ENCODE peak calls at places on chromosomes 5 and 9, in ten cellular contexts. O is dermis blood vessel endothelial cell; Y is HTR-8/SVneo; W is globus pallidus; H is central memory CD4-positive, alpha-beta T cell; P is tibial artery; D is AG09309; K is stimulated activated naive CD8-positive, alpha-beta T cell treated with anti-CD3 and anti-CD28 coated beads, Interleukin-15, amount 100 ng/mL, for 72 hours; L is activated CD4-positive, alpha-beta T cell treated with anti-CD3 and anti-CD28 coated beads for 48 hours; X is stimulated activated CD8-positive, alpha-beta memory T cell treated with anti-CD3 and anti-CD28 coated beads, Interleukin-4, amount 100 ng/mL, for 24 hours. U is an unnamed sample.

GRCh38 chr5:10555134-10555733 is 8.6 kb upstream of the ANKRD33B start:
- DNase-seq in O (peak), Y (peak), W (no peak), H (no peak), P (no peak), D (peak), K (no peak), L (no peak), X (no peak), U (peak)

GRCh38 chr9:127113540-127113928 is 8.9 kb downstream of the ANGPTL2 start:
- DNase-seq in O (no peak), Y (no peak), W (no peak), H (no peak), P (no peak), D (no peak), K (no peak), L (no peak), X (no peak), U (no peak)

GRCh38 chr5:135230326-135230925 is 168.6 kb downstream of the MACROH2A1 start:
- DNase-seq in O (no peak), Y (no peak), W (no peak), H (no peak), P (peak), D (no peak), K (no peak), L (peak), X (no peak), U (no peak)

GRCh38 chr9:87713990-87714335 is 12.0 kb upstream of the CTSL start:
- DNase-seq in O (no peak), Y (no peak), W (no peak), H (no peak), P (no peak), D (no peak), K (no peak), L (no peak), X (no peak), U (no peak)

GRCh38 chr9:93111001-93111370 is 15.0 kb downstream of the CARD19 start:
- DNase-seq in O (no peak), Y (no peak), W (no peak), H (no peak), P (peak), D (no peak), K (no peak), L (no peak), X (no peak), U (no peak)

GRCh38 chr5:139873033-139873794 is 77.6 kb downstream of the PSD2 start:
- DNase-seq in O (no peak), Y (no peak), W (no peak), H (no peak), P (no peak), D (no peak), K (no peak), L (no peak), X (no peak), U (no peak)

GRCh38 chr9:107131108-107131799 is 151.8 kb upstream of the RAD23B start:
- DNase-seq in O (no peak), Y (no peak), W (no peak), H (no peak), P (no peak), D (no peak), K (no peak), L (no peak), X (no peak), U (no peak)

GRCh38 chr5:150394103-150394502 is 18.6 kb downstream of the CD74 start:
- DNase-seq in O (peak), Y (peak), W (no peak), H (no peak), P (no peak), D (no peak), K (no peak), L (no peak), X (no peak), U (peak)

GRCh38 chr9:88993871-88994819 is 2.9 kb downstream of the S1PR3 start:
- DNase-seq in O (no peak), Y (no peak), W (no peak), H (no peak), P (peak), D (no peak), K (no peak), L (no peak), X (no peak), U (no peak)

GRCh38 chr9:89475891-89476440 is 21.9 kb downstream of the SEMA4D start:
- DNase-seq in O (no peak), Y (no peak), W (no peak), H (no peak), P (no peak), D (no peak), K (no peak), L (no peak), X (no peak), U (no peak)

GRCh38 chr9:68999393-69000105 is 14.4 kb downstream of the PRKACG start:
- DNase-seq in O (peak), Y (peak), W (peak), H (peak), P (no peak), D (peak), K (peak), L (peak), X (peak), U (peak)

GRCh38 chr5:134552301-134552700 is 26.8 kb downstream of the JADE2 start:
- DNase-seq in O (peak), Y (no peak), W (no peak), H (no peak), P (peak), D (peak), K (no peak), L (no peak), X (no peak), U (peak)

GRCh38 chr9:13149454-13149853 is 130.0 kb downstream of the MPDZ start:
- DNase-seq in O (no peak), Y (no peak), W (no peak), H (no peak), P (no peak), D (no peak), K (no peak), L (no peak), X (no peak), U (no peak)

GRCh38 chr9:111994831-111995458 is 98.3 kb downstream of the UGCG start:
- DNase-seq in O (peak), Y (no peak), W (no peak), H (peak), P (no peak), D (no peak), K (no peak), L (peak), X (no peak), U (no peak)

GRCh38 chr5:115575167-115576070 is 26.9 kb downstream of the TICAM2 start:
- DNase-seq in O (peak), Y (peak), W (no peak), H (no peak), P (no peak), D (no peak), K (no peak), L (no peak), X (no peak), U (peak)

GRCh38 chr5:127216906-127217675 is 73.5 kb upstream of the MEGF10 start:
- DNase-seq in O (no peak), Y (no peak), W (no peak), H (no peak), P (no peak), D (no peak), K (no peak), L (no peak), X (no peak), U (no peak)

GRCh38 chr9:133120343-133121199 is 469 bp downstream of the RALGDS start:
- DNase-seq in O (no peak), Y (no peak), W (no peak), H (no peak), P (no peak), D (no peak), K (no peak), L (no peak), X (no peak), U (no peak)

GRCh38 chr9:33923079-33923478 is 106.1 kb downstream of the UBE2R2 start:
- DNase-seq in O (no peak), Y (no peak), W (no peak), H (no peak), P (no peak), D (no peak), K (no peak), L (no peak), X (no peak), U (no peak)

GRCh38 chr5:137439645-137440044 is 59.5 kb downstream of the SPOCK1 start:
- DNase-seq in O (no peak), Y (no peak), W (no peak), H (no peak), P (no peak), D (no peak), K (no peak), L (no peak), X (no peak), U (no peak)

GRCh38 chr5:31366941-31367340 is 165.0 kb downstream of the DROSHA start:
- DNase-seq in O (no peak), Y (no peak), W (peak), H (no peak), P (no peak), D (no peak), K (no peak), L (no peak), X (no peak), U (no peak)

GRCh38 chr9:5557606-5558587 is 47.6 kb downstream of the PDCD1LG2 start:
- DNase-seq in O (no peak), Y (no peak), W (peak), H (peak), P (peak), D (no peak), K (peak), L (peak), X (peak), U (no peak)

GRCh38 chr5:178781936-178782335 is 51.5 kb upstream of the ZNF354A start:
- DNase-seq in O (no peak), Y (no peak), W (no peak), H (no peak), P (no peak), D (no peak), K (no peak), L (no peak), X (no peak), U (no peak)

GRCh38 chr9:35958104-35958825 is at the start of gene OR2S2:
- DNase-seq in O (no peak), Y (no peak), W (no peak), H (no peak), P (no peak), D (no peak), K (no peak), L (no peak), X (no peak), U (no peak)

GRCh38 chr5:35811108-35811741 is 45.5 kb upstream of the IL7R start:
- DNase-seq in O (no peak), Y (peak), W (no peak), H (peak), P (no peak), D (no peak), K (peak), L (peak), X (no peak), U (no peak)

GRCh38 chr9:6471231-6471630 is 58.2 kb downstream of the UHRF2 start:
- DNase-seq in O (no peak), Y (no peak), W (no peak), H (no peak), P (no peak), D (no peak), K (no peak), L (no peak), X (no peak), U (no peak)

GRCh38 chr5:55959208-55959607 is 35.6 kb downstream of the IL6ST start:
- DNase-seq in O (no peak), Y (no peak), W (no peak), H (peak), P (no peak), D (no peak), K (no peak), L (no peak), X (no peak), U (no peak)

U was measured in AG04450.